ENCODE peak calls at places on chromosomes 5 and 9, in six cellular contexts. R is H9, N is H1, O is neuronal stem cell, H is mesenchymal stem cell, M is IMR-90. Q is an unnamed sample.

GRCh38 chr5:9056046-9056445 is 489.8 kb downstream of the SEMA5A start:
- DNase-seq in R (no peak), N (no peak), O (no peak), H (no peak), M (peak), Q (no peak)

GRCh38 chr5:140214831-140215230 is 39.8 kb downstream of the CYSTM1 start:
- DNase-seq in R (no peak), N (no peak), O (no peak), H (peak), M (peak), Q (no peak)

GRCh38 chr9:81896067-81896466 is 32.2 kb upstream of the SPATA31D4 start:
- DNase-seq in R (no peak), N (no peak), O (no peak), H (no peak), M (no peak), Q (no peak)

GRCh38 chr9:133323991-133324703 is 11.8 kb downstream of the SURF6 start:
- DNase-seq in R (peak), N (no peak), O (no peak), H (no peak), M (no peak), Q (no peak)

GRCh38 chr5:172768098-172768572 is 2.9 kb downstream of the DUSP1 start:
- DNase-seq in R (no peak), N (no peak), O (no peak), H (no peak), M (no peak), Q (no peak)

GRCh38 chr5:94423411-94423810 is 195.0 kb downstream of the KIAA0825 start:
- DNase-seq in R (no peak), N (no peak), O (no peak), H (no peak), M (no peak), Q (no peak)

GRCh38 chr5:157245477-157245876 is 20.4 kb upstream of the CYFIP2 start:
- DNase-seq in R (peak), N (no peak), O (no peak), H (peak), M (no peak), Q (peak)

GRCh38 chr9:95005276-95006141 is 279.0 kb downstream of the AOPEP start:
- DNase-seq in R (no peak), N (no peak), O (no peak), H (peak), M (no peak), Q (no peak)

GRCh38 chr5:153496835-153497234 is 6.4 kb downstream of the GRIA1 start:
- DNase-seq in R (no peak), N (no peak), O (no peak), H (peak), M (peak), Q (no peak)

GRCh38 chr9:76255781-76256455 is 138.3 kb downstream of the RFK start:
- DNase-seq in R (no peak), N (no peak), O (no peak), H (peak), M (peak), Q (peak)

GRCh38 chr9:121779381-121780117 is 128.1 kb downstream of the DAB2IP start:
- DNase-seq in R (peak), N (no peak), O (peak), H (peak), M (no peak), Q (no peak)

GRCh38 chr5:91219141-91219802 is 163.8 kb downstream of the ARRDC3 start:
- DNase-seq in R (no peak), N (no peak), O (no peak), H (peak), M (peak), Q (peak)

GRCh38 chr5:56259002-56259511 is 25.9 kb upstream of the ANKRD55 start:
- DNase-seq in R (no peak), N (no peak), O (no peak), H (peak), M (peak), Q (peak)

GRCh38 chr5:51387854-51388320 is 4.6 kb downstream of the ISL1 start:
- DNase-seq in R (peak), N (no peak), O (no peak), H (no peak), M (no peak), Q (no peak)

GRCh38 chr5:129745997-129746396 is 1.9 kb upstream of the MINAR2 start:
- DNase-seq in R (no peak), N (no peak), O (no peak), H (no peak), M (no peak), Q (no peak)

GRCh38 chr9:98983295-98984268 is 39.9 kb downstream of the COL15A1 start:
- DNase-seq in R (no peak), N (no peak), O (no peak), H (peak), M (peak), Q (no peak)

GRCh38 chr5:32147236-32147635 is 26.9 kb downstream of the GOLPH3 start:
- DNase-seq in R (no peak), N (no peak), O (no peak), H (no peak), M (no peak), Q (no peak)

GRCh38 chr5:90037646-90038045 is 371.9 kb downstream of the CETN3 start:
- DNase-seq in R (no peak), N (no peak), O (no peak), H (peak), M (peak), Q (no peak)

GRCh38 chr5:178357127-178357526 is 124.5 kb upstream of the PHYKPL start:
- DNase-seq in R (peak), N (peak), O (peak), H (no peak), M (no peak), Q (peak)

GRCh38 chr5:1652873-1653707 is 129.3 kb upstream of the LPCAT1 start:
- DNase-seq in R (peak), N (no peak), O (no peak), H (no peak), M (no peak), Q (no peak)

GRCh38 chr9:98775831-98776441 is 20.4 kb downstream of the ANKS6 start:
- DNase-seq in R (peak), N (no peak), O (peak), H (peak), M (peak), Q (peak)

GRCh38 chr5:62298118-62298517 is 7.9 kb upstream of the KIF2A start:
- DNase-seq in R (no peak), N (no peak), O (no peak), H (no peak), M (no peak), Q (no peak)

GRCh38 chr5:180169246-180170110 is 39.5 kb downstream of the RASGEF1C start:
- DNase-seq in R (peak), N (no peak), O (no peak), H (no peak), M (no peak), Q (no peak)

GRCh38 chr9:85377751-85378289 is 363.9 kb downstream of the AGTPBP1 start:
- DNase-seq in R (no peak), N (no peak), O (no peak), H (peak), M (no peak), Q (no peak)

GRCh38 chr5:157610990-157611389 is 35.4 kb upstream of the ADAM19 start:
- DNase-seq in R (no peak), N (no peak), O (no peak), H (no peak), M (no peak), Q (no peak)

GRCh38 chr5:144941004-144941403 is 770.3 kb downstream of the KCTD16 start:
- DNase-seq in R (no peak), N (no peak), O (no peak), H (no peak), M (no peak), Q (no peak)
- H4K91ac ChIP-seq in R (no peak), N (no peak), O (no peak), H (no peak), M (no peak), Q (no peak)

GRCh38 chr9:104927216-104927911 is 591 bp downstream of the ABCA1 start:
- DNase-seq in R (peak), N (no peak), O (peak), H (peak), M (peak), Q (peak)

GRCh38 chr9:104921067-104921741 is 6.8 kb downstream of the ABCA1 start:
- DNase-seq in R (no peak), N (no peak), O (no peak), H (no peak), M (no peak), Q (no peak)

GRCh38 chr9:104923740-104924139 is 4.2 kb downstream of the ABCA1 start:
- DNase-seq in R (no peak), N (no peak), O (no peak), H (no peak), M (no peak), Q (peak)

GRCh38 chr9:104927912-104928740 is at the start of gene ABCA1:
- DNase-seq in R (peak), N (no peak), O (peak), H (peak), M (peak), Q (peak)

GRCh38 chr9:104923289-104923688 is 4.7 kb downstream of the ABCA1 start:
- DNase-seq in R (no peak), N (no peak), O (no peak), H (no peak), M (peak), Q (peak)
- H4K91ac ChIP-seq in R (no peak), N (no peak), O (no peak), H (no peak), M (no peak), Q (no peak)

GRCh38 chr5:77280036-77280435 is 69.6 kb downstream of the PDE8B start:
- DNase-seq in R (no peak), N (no peak), O (no peak), H (no peak), M (no peak), Q (no peak)
- H4K91ac ChIP-seq in R (no peak), N (no peak), O (no peak), H (no peak), M (no peak), Q (no peak)

GRCh38 chr5:68656936-68657857 is 436.6 kb upstream of the SLC30A5 start:
- DNase-seq in R (peak), N (peak), O (no peak), H (no peak), M (no peak), Q (peak)

GRCh38 chr5:68661237-68661636 is 432.6 kb upstream of the SLC30A5 start:
- DNase-seq in R (peak), N (peak), O (no peak), H (peak), M (peak), Q (no peak)

GRCh38 chr5:68659876-68660275 is 433.9 kb upstream of the SLC30A5 start:
- DNase-seq in R (no peak), N (no peak), O (no peak), H (no peak), M (peak), Q (no peak)

GRCh38 chr5:68658810-68659372 is 434.9 kb upstream of the SLC30A5 start:
- DNase-seq in R (no peak), N (no peak), O (no peak), H (no peak), M (no peak), Q (no peak)

DNA sequence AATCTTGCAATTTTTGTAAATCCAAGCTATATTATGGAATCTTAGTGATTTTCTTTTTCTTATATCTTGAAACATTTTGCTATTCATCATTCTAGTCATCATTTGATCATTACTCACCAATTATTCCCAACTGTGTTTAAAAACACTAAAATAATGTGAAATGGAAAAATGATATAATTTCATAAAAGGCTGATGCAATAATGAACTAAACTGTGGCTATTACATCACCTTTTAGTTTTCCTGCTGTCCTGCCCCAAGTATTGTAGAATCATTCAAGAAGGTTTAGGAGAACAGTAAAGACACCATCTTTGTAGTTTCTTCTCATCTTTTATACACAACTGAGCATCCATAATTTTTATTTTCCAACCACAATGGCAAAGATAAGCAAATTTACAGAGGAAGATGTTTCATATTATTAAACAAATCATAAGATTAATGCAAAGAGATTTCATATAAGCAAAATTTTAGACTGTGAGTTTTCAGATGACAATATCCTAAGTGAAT is 431.0 kb upstream of the SLC30A5 start:
- DNase-seq in R (no peak), N (no peak), O (no peak), H (no peak), M (no peak), Q (no peak)
- H4K91ac ChIP-seq in R (no peak), N (no peak), O (no peak), H (no peak), M (no peak), Q (no peak)

GRCh38 chr9:105447386-105447813 is 434 bp upstream of the FSD1L start:
- DNase-seq in R (no peak), N (no peak), O (no peak), H (no peak), M (no peak), Q (no peak)

GRCh38 chr9:105443121-105443520 is 4.7 kb upstream of the FSD1L start:
- DNase-seq in R (no peak), N (no peak), O (no peak), H (no peak), M (no peak), Q (no peak)

GRCh38 chr9:105444130-105444529 is 3.7 kb upstream of the FSD1L start:
- DNase-seq in R (no peak), N (no peak), O (no peak), H (peak), M (peak), Q (no peak)

GRCh38 chr9:105447814-105448812 is at the start of gene FSD1L:
- DNase-seq in R (peak), N (peak), O (peak), H (peak), M (peak), Q (peak)

GRCh38 chr9:105445203-105445881 is 2.5 kb upstream of the FSD1L start:
- DNase-seq in R (no peak), N (no peak), O (no peak), H (no peak), M (peak), Q (no peak)
- H4K91ac ChIP-seq in R (no peak), N (no peak), O (no peak), H (no peak), M (no peak), Q (no peak)

GRCh38 chr5:7802855-7803254 is 48.1 kb downstream of the CFAP90 start:
- DNase-seq in R (no peak), N (no peak), O (no peak), H (no peak), M (no peak), Q (peak)
- H4K91ac ChIP-seq in R (no peak), N (no peak), O (no peak), H (no peak), M (no peak), Q (no peak)

GRCh38 chr9:88476491-88477271 is 58.3 kb upstream of the NXNL2 start:
- DNase-seq in R (no peak), N (no peak), O (no peak), H (peak), M (peak), Q (no peak)
- H4K91ac ChIP-seq in R (no peak), N (no peak), O (no peak), H (no peak), M (peak), Q (no peak)

DNA sequence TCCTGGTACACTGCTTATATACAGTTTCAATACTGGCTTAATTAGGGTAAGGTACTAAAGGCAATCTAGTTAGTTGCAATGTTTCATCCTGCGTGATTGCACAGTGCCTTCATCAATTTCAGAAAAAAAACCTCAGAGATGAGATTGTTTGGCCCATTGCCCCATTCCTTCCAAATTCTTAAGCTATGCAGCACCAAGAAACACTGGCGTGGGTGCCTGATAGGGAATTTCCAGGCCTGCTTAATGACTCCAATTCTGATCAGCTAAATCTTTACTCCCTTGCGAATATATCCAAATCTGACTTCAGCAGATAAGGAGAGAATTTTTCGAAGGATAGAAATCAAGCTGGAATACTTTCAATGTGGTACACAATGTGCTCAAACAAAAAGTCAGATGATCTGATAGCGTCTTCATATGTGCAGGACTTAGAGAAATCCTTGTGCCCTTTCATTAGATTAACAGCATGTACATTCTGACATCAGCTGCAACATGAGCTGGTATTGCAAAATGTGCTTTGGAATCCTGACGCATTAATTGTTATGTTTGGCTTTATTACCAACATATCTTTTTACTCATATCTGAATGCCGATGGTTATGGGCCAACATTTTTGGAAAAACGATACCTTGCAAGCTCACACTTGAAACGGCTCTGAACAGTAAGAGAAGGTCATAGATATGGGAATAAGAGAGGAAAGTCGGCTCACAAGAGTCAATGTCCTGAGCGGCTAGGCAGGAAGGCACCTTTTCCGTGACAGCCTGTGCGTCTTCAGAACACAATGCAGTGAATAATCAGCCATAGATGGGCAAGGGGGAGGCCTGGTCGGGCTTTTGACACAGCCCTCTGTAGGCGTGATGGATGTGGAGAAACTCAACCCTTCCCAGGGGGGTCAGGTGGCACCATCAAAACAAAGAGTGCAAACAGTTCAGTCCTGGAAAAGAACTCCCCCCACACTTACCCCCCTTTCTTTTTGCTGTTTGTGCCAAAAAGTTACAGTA is 36.3 kb upstream of the GAS1 start:
- DNase-seq in R (no peak), N (no peak), O (no peak), H (no peak), M (peak), Q (peak)
- H4K91ac ChIP-seq in R (no peak), N (no peak), O (no peak), H (no peak), M (peak), Q (no peak)

DNA sequence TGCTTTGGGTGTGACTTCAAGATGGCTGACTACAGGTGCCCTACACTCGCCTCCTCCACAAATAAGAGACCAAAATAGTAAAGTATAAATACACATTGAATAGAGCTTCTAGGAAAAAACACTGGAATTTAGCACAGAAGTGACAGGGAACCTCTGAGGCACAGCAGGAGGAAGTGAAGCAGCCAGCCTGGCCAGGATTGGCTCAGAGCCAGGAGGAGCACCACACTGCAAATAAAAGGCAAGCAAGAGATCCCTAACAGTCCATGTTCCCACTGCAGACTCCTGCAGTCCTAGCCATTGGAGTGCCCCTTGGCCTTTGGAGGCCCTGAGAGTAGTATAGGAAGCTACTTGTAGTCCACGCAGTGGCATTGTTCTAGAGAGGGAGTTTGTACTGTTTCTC is 186.7 kb upstream of the TLX3 start:
- DNase-seq in R (no peak), N (no peak), O (no peak), H (peak), M (no peak), Q (no peak)
- H4K91ac ChIP-seq in R (no peak), N (no peak), O (no peak), H (no peak), M (no peak), Q (no peak)